ENCODE peak calls at places on chromosomes 12 and 14, in four cellular contexts. E, L, G and V are unnamed samples.

GRCh38 chr14:54177009-54177408 is 219.8 kb upstream of the CDKN3 start:
- DNase-seq in E (no peak), L (no peak), G (no peak), V (no peak)

GRCh38 chr12:132148368-132149045 is 4.2 kb downstream of the NOC4L start:
- DNase-seq in L (no peak), E (no peak), G (no peak), V (peak; percentile 27)

GRCh38 chr14:34699873-34700621 is 14.3 kb downstream of the CFL2 start:
- DNase-seq in E (no peak), L (no peak), G (no peak), V (no peak)

GRCh38 chr14:85531141-85531593 is 1.2 kb downstream of the FLRT2 start:
- DNase-seq in E (no peak), G (peak; percentile 81), L (no peak), V (no peak)

GRCh38 chr12:54294152-54294913 is 6.5 kb downstream of the NFE2 start:
- DNase-seq in E (peak; percentile 46), L (peak; percentile 38), G (peak; percentile 89), V (peak; percentile 75)

GRCh38 chr14:93081875-93082570 is 33.7 kb downstream of the ITPK1 start:
- DNase-seq in E (peak; percentile 56), L (no peak), G (no peak), V (no peak)

GRCh38 chr12:106327256-106327852 is 24.8 kb downstream of the TCP11L2 start:
- DNase-seq in L (no peak), G (no peak), E (no peak), V (no peak)

GRCh38 chr12:45336331-45336730 is 120.4 kb downstream of the ANO6 start:
- DNase-seq in L (no peak), E (no peak), G (no peak), V (no peak)

GRCh38 chr14:104171029-104171697 is 32.8 kb downstream of the KIF26A start:
- DNase-seq in L (no peak), G (peak; percentile 73), E (no peak), V (no peak)

GRCh38 chr12:127745466-127746220 is 521.3 kb upstream of the TMEM132C start:
- DNase-seq in E (no peak), G (no peak), L (no peak), V (no peak)

GRCh38 chr14:72780771-72781170 is 113.1 kb downstream of the DPF3 start:
- DNase-seq in G (no peak), L (no peak), E (no peak), V (no peak)

GRCh38 chr14:105469456-105470162 is 5.0 kb upstream of the CRIP2 start:
- DNase-seq in E (no peak), G (no peak), L (no peak), V (no peak)

GRCh38 chr12:30197392-30198047 is 413.8 kb upstream of the TMTC1 start:
- DNase-seq in G (no peak), L (no peak), E (no peak), V (no peak)

GRCh38 chr12:116761499-116761898 is 23.4 kb downstream of the RNFT2 start:
- DNase-seq in E (no peak), L (no peak), G (no peak), V (no peak)

GRCh38 chr14:32381869-32382268 is 52.8 kb downstream of the AKAP6 start:
- DNase-seq in L (no peak), G (no peak), E (no peak), V (no peak)

GRCh38 chr12:91404362-91404899 is 221.8 kb upstream of the DCN start:
- DNase-seq in L (no peak), E (no peak), G (no peak), V (no peak)

GRCh38 chr12:5402536-5402935 is 29.4 kb upstream of the NTF3 start:
- DNase-seq in L (no peak), E (no peak), G (no peak), V (no peak)

GRCh38 chr12:121794532-121795028 is 1.1 kb upstream of the RHOF start:
- DNase-seq in L (no peak), E (peak; percentile 67), G (no peak), V (no peak)

GRCh38 chr12:98893601-98894411 is 248.7 kb downstream of the APAF1 start:
- DNase-seq in E (no peak), G (peak; percentile 55), L (no peak), V (no peak)

GRCh38 chr12:56103066-56103711 is 1.2 kb upstream of the PA2G4 start:
- DNase-seq in E (no peak), L (no peak), G (no peak), V (no peak)

GRCh38 chr14:56172571-56172971 is 54.4 kb downstream of the PELI2 start:
- DNase-seq in G (no peak), E (no peak), L (no peak), V (no peak)

GRCh38 chr12:101781834-101782543 is 42.7 kb upstream of the SYCP3 start:
- DNase-seq in E (no peak), G (no peak), L (no peak), V (no peak)

GRCh38 chr12:117395766-117396165 is 34.3 kb upstream of the NOS1 start:
- DNase-seq in L (no peak), G (no peak), E (no peak), V (no peak)

GRCh38 chr12:113232787-113233585 is 11.7 kb downstream of the TPCN1 start:
- DNase-seq in E (peak; percentile 88), L (peak; percentile 67), G (peak; percentile 92), V (peak; percentile 89)
- TF ChIP-seq CTCF in E (peak; percentile 55), L (no peak), G (no peak), V (peak; percentile 65)

DNA sequence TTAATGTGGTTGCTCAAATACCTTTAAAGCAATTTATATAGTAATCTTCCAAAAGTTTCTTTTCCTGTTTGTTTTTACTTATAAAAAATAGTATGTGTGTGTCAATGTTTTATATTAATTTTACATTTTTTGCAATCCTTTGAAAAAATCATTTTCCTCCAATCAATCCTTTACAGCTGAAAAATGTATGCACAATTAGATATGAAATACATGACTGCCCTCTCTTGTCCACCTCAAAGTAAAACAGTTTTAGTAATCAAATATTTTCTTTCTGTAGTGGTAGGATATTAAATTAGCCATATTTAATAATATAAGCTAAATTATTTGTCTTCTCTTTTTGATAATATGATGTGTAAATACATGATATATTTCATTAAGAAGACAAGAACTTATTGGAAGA is 269.9 kb downstream of the ADAMTS20 start:
- DNase-seq in E (no peak), G (no peak), L (no peak), V (no peak)
- TF ChIP-seq CTCF in E (no peak), G (peak; percentile 50), L (no peak), V (no peak)

GRCh38 chr14:35826218-35826951 is at the start of gene BRMS1L:
- DNase-seq in L (peak; percentile 98), G (peak; percentile 99), E (peak; percentile 98), V (peak; percentile 97)
- TF ChIP-seq CTCF in L (peak; percentile 16), G (no peak), E (no peak), V (no peak)

DNA sequence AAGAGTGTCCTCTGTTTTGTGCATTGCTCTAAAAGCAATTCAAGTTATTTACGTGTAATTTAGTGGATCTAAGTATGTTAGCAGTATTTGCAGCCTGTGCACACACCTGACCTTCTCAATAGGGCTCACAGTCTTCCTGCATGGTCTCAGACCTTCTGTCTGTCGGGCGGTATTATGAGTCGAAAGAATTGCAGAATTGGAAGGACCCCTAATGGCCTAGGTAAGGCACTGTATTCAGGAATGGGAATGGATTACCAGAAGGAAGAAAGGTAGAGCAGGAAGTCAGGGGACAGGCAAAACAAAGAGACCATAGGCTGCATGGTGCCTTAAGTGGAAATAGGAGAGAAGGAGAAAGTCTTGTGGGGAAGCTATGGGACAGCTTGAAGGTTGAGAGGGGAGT is 341.6 kb downstream of the VRK1 start:
- DNase-seq in G (peak; percentile 62), L (no peak), E (no peak), V (no peak)
- TF ChIP-seq CTCF in G (peak; percentile 59), L (no peak), E (no peak), V (no peak)

DNA sequence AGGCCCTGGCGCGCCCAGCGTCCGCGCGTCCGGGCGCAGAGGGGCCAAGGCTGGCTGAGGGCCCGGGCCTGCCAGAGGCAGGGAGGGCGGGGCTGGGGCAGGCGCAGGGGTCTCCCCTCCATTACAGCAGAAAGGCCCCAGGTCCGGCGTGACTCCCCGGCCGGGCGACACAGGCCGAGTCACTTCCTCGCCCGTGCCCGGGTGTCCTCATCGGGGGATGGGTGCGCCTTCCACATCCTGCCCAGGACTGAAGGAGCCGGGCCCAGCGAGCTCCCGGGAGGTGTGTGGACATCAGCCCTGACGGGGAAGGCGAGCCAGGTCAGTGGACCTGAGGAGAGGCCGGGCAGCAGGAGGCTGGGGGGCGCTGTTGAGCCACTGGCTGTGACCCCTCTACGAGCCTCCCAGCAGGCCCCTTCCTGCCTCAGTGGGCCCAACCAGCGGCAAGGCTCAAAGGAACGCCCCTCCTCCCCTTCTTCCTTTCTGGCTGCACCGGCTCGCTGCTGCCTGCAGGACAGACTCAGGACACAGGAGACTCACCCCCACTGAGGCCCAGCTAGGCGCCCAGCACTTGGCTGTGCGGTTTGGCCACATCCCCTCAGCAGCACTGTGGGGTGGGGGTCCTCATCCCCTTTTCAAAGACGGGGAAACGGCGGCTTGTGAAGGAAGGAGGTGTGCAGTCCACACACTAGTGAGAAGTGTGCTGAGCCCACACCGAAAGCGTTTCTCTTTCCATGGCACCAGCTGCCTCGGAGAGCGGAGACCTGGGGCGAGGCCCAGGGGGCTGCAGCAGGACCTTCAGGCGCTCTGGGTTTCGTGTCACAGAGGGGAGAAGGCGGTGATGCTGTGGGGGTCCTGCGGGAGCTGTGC is 606 bp downstream of the TNFAIP2 start:
- DNase-seq in G (peak; percentile 70), L (peak; percentile 72), E (peak; percentile 17), V (peak; percentile 68)
- TF ChIP-seq CTCF in G (peak; percentile 52), L (peak; percentile 8), E (no peak), V (peak; percentile 63)